ENCODE peak calls at places on chromosomes 7 and 10, in five cellular contexts. P is GM23338, H is Panc1, N is K562, C is GM12878. W is an unnamed sample.

GRCh38 chr10:60627778-60628773 is 150.2 kb upstream of the CDK1 start:
- ATAC-seq in N (no peak), C (no peak), H (no peak), P (no peak), W (no peak)

GRCh38 chr10:70333268-70333667 is 49.2 kb downstream of the LRRC20 start:
- ATAC-seq in H (no peak), C (no peak), P (no peak), N (no peak), W (no peak)

GRCh38 chr7:41967156-41967555 is 264.3 kb upstream of the INHBA start:
- ATAC-seq in P (no peak), N (no peak), H (no peak), C (no peak), W (peak)

GRCh38 chr10:89789188-89789587 is 87.8 kb downstream of the KIF20B start:
- ATAC-seq in N (no peak), P (no peak), H (no peak), C (no peak), W (no peak)

GRCh38 chr7:36176688-36177087 is 23.6 kb downstream of the EEPD1 start:
- ATAC-seq in C (no peak), H (no peak), P (no peak), N (no peak), W (no peak)

GRCh38 chr10:5297466-5297865 is 67.3 kb upstream of the UCN3 start:
- ATAC-seq in C (no peak), N (peak), H (no peak), P (no peak), W (peak)

GRCh38 chr7:45157286-45157652 is 322 bp upstream of the RAMP3 start:
- ATAC-seq in P (peak), H (no peak), N (no peak), C (no peak), W (no peak)

GRCh38 chr10:103145860-103146466 is 47.1 kb downstream of the NT5C2 start:
- ATAC-seq in N (peak), H (no peak), P (no peak), C (no peak), W (peak)

GRCh38 chr10:114957673-114958072 is 19.7 kb downstream of the TRUB1 start:
- ATAC-seq in C (no peak), P (no peak), H (no peak), N (no peak), W (no peak)

GRCh38 chr7:35556532-35557471 is 138.1 kb downstream of the HERPUD2 start:
- ATAC-seq in C (no peak), P (no peak), H (no peak), N (no peak), W (no peak)

GRCh38 chr10:61987951-61988379 is 86.5 kb downstream of the ARID5B start:
- ATAC-seq in H (no peak), N (peak), C (peak), P (no peak), W (no peak)

GRCh38 chr10:29370092-29370611 is 81.3 kb downstream of the LYZL1 start:
- ATAC-seq in N (no peak), H (no peak), C (no peak), P (no peak), W (no peak)

GRCh38 chr10:95550073-95550672 is 11.0 kb downstream of the SORBS1 start:
- ATAC-seq in H (peak), P (no peak), C (no peak), N (peak), W (no peak)

GRCh38 chr10:3271385-3272115 is 99.0 kb upstream of the PITRM1 start:
- ATAC-seq in C (no peak), P (no peak), H (no peak), N (no peak), W (no peak)

GRCh38 chr10:26357203-26357602 is 80.9 kb upstream of the APBB1IP start:
- ATAC-seq in C (peak), P (no peak), H (no peak), N (no peak), W (no peak)

GRCh38 chr7:584122-584465 is 64.4 kb upstream of the PDGFA start:
- ATAC-seq in N (no peak), P (no peak), C (no peak), H (no peak), W (no peak)

GRCh38 chr10:62441953-62442352 is 67.8 kb downstream of the ZNF365 start:
- ATAC-seq in N (no peak), H (no peak), C (no peak), P (no peak), W (no peak)

GRCh38 chr7:36599645-36600313 is 124.5 kb downstream of the AOAH start:
- ATAC-seq in H (no peak), N (no peak), C (no peak), P (no peak), W (no peak)

GRCh38 chr10:123236122-123236521 is 81.9 kb downstream of the BUB3 start:
- ATAC-seq in H (no peak), C (no peak), P (peak), N (no peak), W (no peak)

DNA sequence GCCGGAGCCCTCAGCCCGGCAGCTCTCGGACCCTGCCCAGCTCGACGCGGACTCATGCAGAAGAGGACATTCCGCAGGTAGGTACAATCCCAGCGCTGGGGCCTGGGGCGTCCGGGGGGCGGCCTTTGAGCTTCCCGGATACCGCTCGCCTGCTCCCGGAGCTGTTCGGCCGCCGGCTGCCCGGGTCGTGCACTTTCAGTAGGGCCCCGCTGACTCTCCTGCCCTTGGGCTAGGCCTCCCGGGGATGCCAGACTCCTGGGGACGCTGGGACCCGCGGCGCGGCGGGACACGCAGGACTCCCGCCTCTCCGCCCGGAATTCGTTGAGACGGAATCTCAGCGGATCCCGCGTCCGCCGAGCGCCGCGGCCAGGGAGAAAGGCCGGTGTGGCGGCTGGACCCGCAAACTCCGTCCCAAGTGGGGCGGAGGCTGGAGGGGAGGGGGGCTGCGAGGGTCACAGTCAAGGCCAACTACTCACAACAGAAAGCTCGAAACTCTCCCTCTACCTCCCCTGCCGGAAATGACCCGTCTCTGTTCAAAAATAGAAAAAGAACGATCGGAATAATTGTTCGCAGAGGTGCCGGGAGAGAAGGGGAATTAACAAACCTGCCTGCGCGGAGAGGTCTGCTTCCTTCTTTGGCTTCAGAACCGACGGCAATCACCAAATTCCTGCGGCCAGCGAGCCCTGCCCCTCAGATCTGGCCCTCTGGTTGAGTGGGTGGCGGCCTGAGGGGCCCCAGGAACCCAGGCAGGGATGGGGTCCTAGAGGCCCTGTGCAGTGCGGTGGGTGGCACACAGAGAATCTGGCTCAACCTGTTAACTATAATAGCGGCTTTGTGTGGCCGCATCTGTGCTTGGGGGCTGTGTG is 9.2 kb downstream of the TLX1 start:
- ATAC-seq in C (no peak), P (peak), H (no peak), N (no peak), W (no peak)
- TF ChIP-seq POLR2AphosphoS5 in C (no peak), P (no peak), H (no peak), N (no peak), W (peak)

GRCh38 chr10:8052970-8053445 is 1.5 kb upstream of the GATA3 start:
- ATAC-seq in P (no peak), C (no peak), N (no peak), H (no peak), W (no peak)

GRCh38 chr10:8054243-8054497 is 318 bp upstream of the GATA3 start:
- ATAC-seq in C (peak), P (no peak), H (peak), N (no peak), W (no peak)

GRCh38 chr10:8052344-8052969 is 2.0 kb upstream of the GATA3 start:
- ATAC-seq in H (no peak), C (no peak), P (no peak), N (no peak), W (no peak)

GRCh38 chr10:8054498-8055407 is at the start of gene GATA3:
- ATAC-seq in H (peak), C (peak), N (no peak), P (peak), W (no peak)

DNA sequence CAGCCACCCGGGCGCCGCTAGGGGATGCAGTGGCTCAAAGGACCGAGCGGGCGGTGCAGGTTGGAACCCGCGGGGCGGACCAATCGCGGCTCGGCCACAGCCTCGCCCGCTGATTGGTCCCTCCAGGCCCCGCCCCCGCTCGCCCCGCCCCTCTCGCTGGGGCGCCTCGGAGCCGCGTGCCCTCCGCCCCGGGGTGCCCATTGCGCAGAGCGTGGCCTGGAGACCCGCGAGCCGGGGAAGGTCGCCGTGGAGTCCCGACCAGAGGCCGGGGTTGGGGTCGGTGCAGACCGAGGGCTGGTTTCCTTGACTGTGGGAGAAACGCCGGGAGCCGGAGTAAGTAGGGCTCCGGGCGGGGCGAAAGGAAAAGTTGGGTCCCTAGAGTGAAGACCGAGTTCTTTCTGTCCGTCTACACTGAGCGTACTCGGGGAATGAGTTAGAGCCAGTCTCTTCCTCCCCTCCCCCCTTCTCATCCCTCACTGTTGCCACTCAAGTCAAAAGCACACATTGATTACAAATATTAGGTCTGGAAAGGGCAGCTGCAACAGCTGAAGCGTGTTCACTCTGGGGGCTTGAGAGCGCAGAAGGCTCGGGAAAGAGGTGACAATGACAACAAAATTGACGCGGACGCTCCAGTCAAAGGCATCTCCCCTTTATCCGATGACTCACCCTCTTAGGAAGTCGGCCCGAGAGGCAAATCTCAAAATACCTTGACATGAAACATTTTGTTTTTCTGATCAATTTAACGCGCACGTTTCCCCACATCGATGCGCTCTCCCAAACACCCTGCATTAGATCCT is 844 bp upstream of the GATA3 start:
- ATAC-seq in H (peak), P (peak), N (peak), C (peak), W (peak)
- TF ChIP-seq POLR2AphosphoS5 in H (peak), P (no peak), N (no peak), C (no peak), W (no peak)

GRCh38 chr7:150979706-150980390 is 1.7 kb upstream of the KCNH2 start:
- ATAC-seq in N (no peak), C (no peak), P (no peak), H (no peak), W (no peak)
- TF ChIP-seq POLR2AphosphoS5 in N (no peak), C (no peak), P (no peak), H (no peak), W (peak)

GRCh38 chr10:101214446-101215396 is 14.5 kb downstream of the LBX1 start:
- ATAC-seq in P (peak), H (peak), C (peak), N (peak), W (peak)
- TF ChIP-seq POLR2AphosphoS5 in P (no peak), H (no peak), C (no peak), N (no peak), W (no peak)

DNA sequence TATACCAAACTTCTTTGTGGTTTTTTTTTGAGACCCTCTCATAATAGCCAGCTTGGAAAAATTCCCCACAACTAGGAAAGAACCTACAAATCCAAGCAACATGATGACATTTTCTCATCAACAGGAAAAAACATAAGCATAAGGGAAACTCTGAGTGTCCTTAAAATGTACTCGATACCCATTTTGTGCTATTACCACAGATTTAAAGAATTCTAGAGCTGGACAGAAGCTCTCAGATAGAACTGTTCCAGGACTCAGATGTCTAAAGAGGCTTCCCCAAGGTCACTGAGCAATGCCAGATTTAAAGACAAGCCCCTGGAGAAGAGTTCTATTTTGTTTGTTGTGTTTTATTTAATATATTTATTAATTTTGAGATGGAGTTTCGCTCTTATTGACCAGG is 214.9 kb upstream of the KLF14 start:
- ATAC-seq in N (no peak), H (no peak), C (no peak), P (no peak), W (no peak)
- TF ChIP-seq POLR2AphosphoS5 in N (no peak), H (no peak), C (no peak), P (no peak), W (no peak)

DNA sequence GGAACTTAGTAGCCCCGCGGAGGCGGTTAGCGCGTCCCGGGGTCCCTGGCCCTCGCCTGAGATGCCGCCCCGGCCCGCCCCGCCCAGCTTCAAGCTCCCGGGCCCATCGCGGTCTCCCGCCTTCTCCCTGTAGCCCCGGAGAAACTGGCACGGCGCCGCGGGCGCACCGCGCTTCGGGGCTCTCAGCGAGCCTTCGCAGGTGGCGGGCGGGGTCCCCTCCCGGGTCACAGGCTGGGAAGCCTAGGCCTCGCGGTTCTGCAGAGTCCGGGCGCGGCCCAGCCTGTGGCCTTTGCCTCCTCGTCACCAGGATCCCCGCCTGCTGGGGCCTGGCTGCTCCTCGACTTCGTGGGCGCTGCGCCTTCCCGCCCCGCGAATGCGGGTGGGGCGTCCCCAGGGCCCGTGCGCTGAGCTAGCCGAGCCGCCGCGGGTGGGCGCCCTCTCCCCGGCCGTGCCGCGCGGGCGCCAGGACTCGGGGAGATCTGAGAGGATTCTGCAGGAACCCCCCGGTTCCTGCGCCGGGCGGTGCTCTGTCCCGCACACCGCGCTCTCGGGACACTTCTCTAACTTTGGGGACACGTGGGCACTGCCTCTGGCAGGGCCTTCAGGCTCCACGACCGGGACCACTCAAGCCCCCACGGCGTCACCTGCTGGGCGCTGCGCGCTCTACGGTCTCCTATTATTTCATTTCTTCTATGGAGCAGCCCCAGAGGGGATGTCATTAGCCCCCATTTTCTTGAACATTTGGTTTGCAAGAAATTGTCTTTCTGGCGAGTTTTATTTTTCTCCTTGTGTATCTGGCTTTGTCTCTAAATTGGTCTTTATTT is 683 bp upstream of the RGS10 start:
- ATAC-seq in C (peak), H (peak), N (peak), P (peak), W (peak)
- TF ChIP-seq POLR2AphosphoS5 in C (peak), H (peak), N (no peak), P (no peak), W (no peak)

DNA sequence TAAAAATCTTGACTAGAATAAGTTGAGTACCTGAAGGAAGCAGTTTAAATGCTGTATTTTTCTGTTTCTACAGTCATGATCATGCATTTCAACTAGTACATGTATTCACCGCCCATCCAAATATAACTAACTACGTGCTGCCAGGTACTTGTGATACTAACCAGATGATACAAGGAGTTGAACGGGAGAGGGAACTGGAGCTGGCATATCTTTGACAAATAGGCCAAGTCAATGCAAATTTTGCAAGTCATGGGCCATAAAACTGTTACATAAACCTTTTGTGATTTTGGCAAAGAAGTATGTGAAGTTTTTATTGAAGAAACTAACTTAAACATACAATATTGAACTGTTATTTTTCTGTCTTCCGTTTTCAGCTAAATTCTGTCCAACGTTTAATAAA is 14.5 kb downstream of the NUP42 start:
- ATAC-seq in P (no peak), H (no peak), N (no peak), C (no peak), W (no peak)
- TF ChIP-seq POLR2AphosphoS5 in P (no peak), H (no peak), N (no peak), C (no peak), W (peak)

W was measured in gastroesophageal sphincter.